ENCODE peak calls at places on chromosomes 12 and 14, in five cellular contexts. G is NAMALWA, B is A673, E is uterus, F is HS-5. V is an unnamed sample.

GRCh38 chr12:68915055-68915454 is 17.9 kb downstream of the CPM start:
- DNase-seq in G (no peak), B (no peak), E (no peak), F (peak), V (no peak)

GRCh38 chr12:49636574-49636973 is 13.2 kb downstream of the PRPF40B start:
- DNase-seq in G (no peak), B (no peak), E (no peak), F (no peak), V (no peak)

GRCh38 chr12:45324391-45324790 is 108.5 kb downstream of the ANO6 start:
- DNase-seq in G (no peak), B (no peak), E (no peak), F (no peak), V (no peak)

GRCh38 chr14:104425171-104425681 is 154.3 kb upstream of the C14orf180 start:
- DNase-seq in G (no peak), B (no peak), E (no peak), F (no peak), V (no peak)

GRCh38 chr12:81077329-81077685 is 572 bp upstream of the ACSS3 start:
- DNase-seq in G (no peak), B (no peak), E (peak), F (no peak), V (no peak)

GRCh38 chr12:15899282-15899870 is 11.8 kb upstream of the DERA start:
- DNase-seq in G (peak), B (peak), E (no peak), F (no peak), V (peak)

GRCh38 chr12:82793882-82794281 is 107.2 kb downstream of the TMTC2 start:
- DNase-seq in G (no peak), B (peak), E (no peak), F (no peak), V (no peak)

GRCh38 chr12:19382111-19382526 is 57.2 kb upstream of the AEBP2 start:
- DNase-seq in G (no peak), B (peak), E (no peak), F (peak), V (peak)

GRCh38 chr12:23221066-23221465 is 596.1 kb downstream of the ETNK1 start:
- DNase-seq in G (peak), B (peak), E (no peak), F (no peak), V (peak)

GRCh38 chr14:29895591-29896043 is 32.0 kb downstream of the PRKD1 start:
- DNase-seq in G (no peak), B (no peak), E (no peak), F (no peak), V (no peak)

GRCh38 chr12:3216726-3217682 is 139.8 kb downstream of the TSPAN9 start:
- DNase-seq in G (no peak), B (no peak), E (peak), F (peak), V (no peak)

GRCh38 chr14:64265222-64265621 is 28.9 kb downstream of the ESR2 start:
- DNase-seq in G (no peak), B (no peak), E (no peak), F (no peak), V (no peak)

GRCh38 chr14:39432179-39432618 is at the start of gene FBXO33:
- DNase-seq in G (peak), B (peak), E (peak), F (peak), V (peak)

GRCh38 chr12:26195641-26196423 is 459 bp downstream of the SSPN start:
- DNase-seq in G (no peak), B (peak), E (peak), F (peak), V (peak)

GRCh38 chr12:124379938-124380754 is 85.3 kb downstream of the RFLNA start:
- DNase-seq in G (no peak), B (no peak), E (peak), F (peak), V (no peak)

GRCh38 chr14:73567365-73567764 is 1.6 kb upstream of the ACOT2 start:
- DNase-seq in G (no peak), B (no peak), E (no peak), F (no peak), V (no peak)

GRCh38 chr14:101072945-101073597 is 169.5 kb upstream of the RTL1 start:
- DNase-seq in G (no peak), B (peak), E (peak), F (peak), V (peak)

GRCh38 chr12:132318618-132319033 is 10.8 kb downstream of the GALNT9 start:
- DNase-seq in G (no peak), B (no peak), E (no peak), F (no peak), V (no peak)

GRCh38 chr12:110741371-110741770 is 1.3 kb downstream of the PPP1CC start:
- DNase-seq in G (peak), B (no peak), E (no peak), F (no peak), V (peak)

GRCh38 chr14:72679591-72680151 is 214.2 kb downstream of the DPF3 start:
- DNase-seq in G (no peak), B (no peak), E (no peak), F (no peak), V (no peak)

GRCh38 chr12:64810831-64811230 is 13.6 kb upstream of the TBC1D30 start:
- DNase-seq in G (no peak), B (no peak), E (no peak), F (no peak), V (no peak)

GRCh38 chr12:72586456-72586855 is 314.3 kb downstream of the TRHDE start:
- DNase-seq in G (no peak), B (peak), E (no peak), F (no peak), V (no peak)

GRCh38 chr14:29926228-29926627 is 1.4 kb downstream of the PRKD1 start:
- DNase-seq in G (no peak), B (no peak), E (no peak), F (no peak), V (no peak)

GRCh38 chr12:107344035-107344808 is 250.9 kb upstream of the CRY1 start:
- DNase-seq in G (no peak), B (no peak), E (no peak), F (peak), V (no peak)

GRCh38 chr12:113271466-113271852 is 50.2 kb downstream of the TPCN1 start:
- DNase-seq in G (no peak), B (no peak), E (no peak), F (no peak), V (no peak)

V was measured in RPMI8226.